ENCODE peak calls at places on chromosomes 6 and 20, in nine cellular contexts. G, D, Z, X, Q, K, U, B and L are unnamed samples.

GRCh38 chr6:104182811-104183210 is 676.9 kb downstream of the HACE1 start:
- DNase-seq in G (no peak), D (no peak), X (no peak), K (no peak), U (no peak), Z (no peak), Q (no peak), B (no peak), L (no peak)

GRCh38 chr6:33375143-33375649 is 16.4 kb upstream of the KIFC1 start:
- DNase-seq in X (peak; percentile 80), G (no peak), Q (no peak), D (no peak), K (peak; percentile 61), Z (no peak), U (no peak), B (no peak), L (no peak)

GRCh38 chr6:26743941-26744699 is 84.6 kb upstream of the ZNF322 start:
- DNase-seq in K (no peak), B (no peak), D (no peak), U (no peak), G (no peak), Z (no peak), X (no peak), Q (no peak), L (no peak)

GRCh38 chr6:444653-445275 is 53.2 kb downstream of the IRF4 start:
- DNase-seq in D (no peak), G (no peak), Z (no peak), Q (peak; percentile 30), K (no peak), U (no peak), B (peak; percentile 86), X (no peak), L (peak; percentile 10)

GRCh38 chr6:27605401-27606342 is 132.8 kb upstream of the ZNF184 start:
- DNase-seq in U (no peak), B (no peak), G (peak; percentile 62), Q (no peak), Z (peak; percentile 79), K (peak; percentile 92), D (no peak), X (no peak), L (no peak)

GRCh38 chr6:129565331-129565730 is 144.6 kb downstream of the ARHGAP18 start:
- DNase-seq in G (no peak), X (no peak), D (no peak), U (no peak), Z (no peak), Q (no peak), K (no peak), B (no peak), L (no peak)

GRCh38 chr6:9766240-9766915 is 648.5 kb downstream of the TFAP2A start:
- DNase-seq in X (no peak), G (peak; percentile 5), Z (peak; percentile 63), D (no peak), K (peak; percentile 94), B (no peak), Q (no peak), U (no peak), L (no peak)

GRCh38 chr20:45647441-45648050 is 16.5 kb upstream of the WFDC9 start:
- DNase-seq in D (no peak), Q (no peak), B (no peak), K (no peak), Z (no peak), G (no peak), X (no peak), U (no peak), L (no peak)

GRCh38 chr6:154488802-154489437 is 21.6 kb downstream of the CNKSR3 start:
- DNase-seq in K (peak; percentile 66), U (no peak), Q (no peak), X (no peak), B (no peak), Z (no peak), G (no peak), D (no peak), L (no peak)

GRCh38 chr6:21491955-21492354 is 101.6 kb upstream of the SOX4 start:
- DNase-seq in Z (no peak), K (no peak), X (no peak), U (no peak), D (no peak), G (no peak), B (no peak), Q (no peak), L (no peak)

GRCh38 chr6:72218125-72218524 is 331.8 kb downstream of the RIMS1 start:
- DNase-seq in U (no peak), X (no peak), G (peak; percentile 41), Q (no peak), D (no peak), B (no peak), Z (peak; percentile 63), K (peak; percentile 26), L (no peak)

GRCh38 chr20:10476319-10476724 is 41.2 kb downstream of the SLX4IP start:
- DNase-seq in K (peak; percentile 6), D (no peak), B (no peak), Q (no peak), Z (no peak), G (no peak), U (no peak), X (no peak), L (no peak)

GRCh38 chr6:43355862-43356590 is 13.4 kb downstream of the ZNF318 start:
- DNase-seq in X (no peak), D (no peak), G (no peak), U (no peak), Z (peak; percentile 10), B (no peak), K (no peak), Q (no peak), L (no peak)

GRCh38 chr6:167093406-167093921 is 29.4 kb upstream of the CCR6 start:
- DNase-seq in X (no peak), D (no peak), G (no peak), B (no peak), Q (no peak), K (no peak), U (no peak), Z (no peak), L (no peak)

GRCh38 chr20:35739294-35740163 is 2.5 kb downstream of the RBM39 start:
- DNase-seq in U (no peak), K (no peak), B (no peak), X (no peak), Z (no peak), D (no peak), Q (no peak), G (no peak), L (no peak)

GRCh38 chr6:30206152-30206551 is 7.1 kb downstream of the TRIM26 start:
- DNase-seq in B (no peak), X (no peak), K (no peak), D (no peak), U (no peak), Q (no peak), Z (no peak), G (no peak), L (no peak)

GRCh38 chr20:24651171-24651972 is 181.9 kb downstream of the SYNDIG1 start:
- DNase-seq in B (no peak), D (no peak), U (no peak), G (no peak), K (peak; percentile 96), Z (no peak), Q (no peak), X (no peak), L (no peak)

GRCh38 chr6:31001489-31001888 is 8.8 kb upstream of the MUC22 start:
- DNase-seq in K (no peak), G (no peak), Z (no peak), D (no peak), U (no peak), X (no peak), Q (no peak), B (no peak), L (no peak)

GRCh38 chr6:105844275-105844848 is 241.8 kb upstream of the PRDM1 start:
- DNase-seq in K (no peak), X (peak; percentile 47), D (no peak), G (no peak), B (no peak), U (no peak), Q (no peak), Z (no peak), L (no peak)

GRCh38 chr6:34065470-34066283 is 80.2 kb downstream of the GRM4 start:
- DNase-seq in K (no peak), Q (no peak), Z (peak; percentile 89), G (no peak), B (no peak), U (no peak), X (peak; percentile 46), D (no peak), L (no peak)

GRCh38 chr6:90940812-90941481 is 354.1 kb upstream of the MAP3K7 start:
- DNase-seq in K (peak; percentile 59), D (no peak), Z (peak; percentile 74), U (no peak), G (no peak), X (no peak), Q (no peak), B (peak; percentile 31), L (no peak)

GRCh38 chr20:46010491-46011405 is 2.0 kb downstream of the MMP9 start:
- DNase-seq in G (no peak), Z (peak; percentile 41), X (no peak), K (no peak), U (no peak), D (peak; percentile 19), Q (peak; percentile 45), B (no peak), L (peak; percentile 28)